ENCODE peak calls at places on chromosomes 13 and 19, in seven cellular contexts. G is HTR-8/SVneo; X is stimulated activated CD4-positive, alpha-beta T cell treated with anti-CD3 and anti-CD28 coated beads, Interleukin-1b, Interleukin-23, amount 100 ng/mL, for 24 hours; Y is activated naive CD4-positive, alpha-beta T cell treated with anti-CD3 and anti-CD28 coated beads, Interleukin-2, amount 50 U/mL, for 72 hours; J is Right ventricle myocardium superior; E is stimulated activated CD8-positive, alpha-beta memory T cell treated with anti-CD3 and anti-CD28 coated beads, Interleukin-2, amount 100 ng/mL, for 1 hour; U is SHP77. V is an unnamed sample.

GRCh38 chr13:21079761-21080730 is 18.7 kb upstream of the LATS2 start:
- DNase-seq in Y (no peak), G (peak; percentile 45), X (no peak), E (no peak), J (no peak), U (no peak), V (no peak)

GRCh38 chr13:113143466-113144254 is 14.8 kb upstream of the PROZ start:
- DNase-seq in G (no peak), E (no peak), J (no peak), Y (no peak), U (no peak), X (no peak), V (no peak)

GRCh38 chr19:6215701-6216235 is 64.0 kb downstream of the MLLT1 start:
- DNase-seq in E (no peak), J (peak; percentile 43), U (no peak), Y (no peak), X (no peak), G (no peak), V (no peak)

GRCh38 chr19:54654447-54655321 is 8.1 kb upstream of the LILRB4 start:
- DNase-seq in U (peak; percentile 24), E (no peak), Y (no peak), J (no peak), X (no peak), G (no peak), V (no peak)

GRCh38 chr13:50731400-50731799 is 112.1 kb downstream of the DLEU7 start:
- DNase-seq in X (no peak), U (no peak), E (no peak), G (peak; percentile 15), J (no peak), Y (no peak), V (peak; percentile 8)

GRCh38 chr13:44230736-44231135 is 142.9 kb upstream of the SERP2 start:
- DNase-seq in E (no peak), Y (no peak), U (no peak), J (no peak), X (no peak), G (no peak), V (no peak)

GRCh38 chr13:113364371-113364932 is 522 bp upstream of the GRTP1 start:
- DNase-seq in G (peak; percentile 22), E (no peak), U (no peak), J (no peak), X (no peak), Y (no peak), V (no peak)

GRCh38 chr13:39062004-39062403 is 23.7 kb downstream of the NHLRC3 start:
- DNase-seq in G (no peak), J (no peak), Y (no peak), E (no peak), X (no peak), U (no peak), V (no peak)

GRCh38 chr19:28956421-28956820 is 256.5 kb downstream of the UQCRFS1 start:
- DNase-seq in J (no peak), U (no peak), X (no peak), Y (no peak), G (no peak), E (no peak), V (no peak)

GRCh38 chr13:50104493-50104892 is 89.2 kb downstream of the KCNRG start:
- DNase-seq in Y (no peak), G (no peak), J (no peak), E (no peak), X (no peak), U (no peak), V (no peak)

GRCh38 chr19:33248104-33248503 is 22.5 kb upstream of the SLC7A10 start:
- DNase-seq in J (no peak), Y (no peak), X (no peak), G (no peak), E (no peak), U (no peak), V (no peak)

GRCh38 chr19:11673608-11674041 is 65.1 kb downstream of the ZNF823 start:
- DNase-seq in E (no peak), U (no peak), J (peak; percentile 79), Y (peak; percentile 22), X (no peak), G (peak; percentile 38), V (no peak)

GRCh38 chr13:109677206-109677605 is 109.2 kb downstream of the IRS2 start:
- DNase-seq in E (no peak), X (no peak), G (no peak), Y (no peak), U (no peak), J (no peak), V (no peak)

GRCh38 chr13:44003481-44003880 is 123.8 kb downstream of the LACC1 start:
- DNase-seq in Y (no peak), X (no peak), U (no peak), J (no peak), E (no peak), G (no peak), V (no peak)

GRCh38 chr13:81639984-81640582 is 1299.2 kb upstream of the SPRY2 start:
- DNase-seq in G (no peak), X (no peak), J (no peak), U (peak; percentile 1), E (no peak), Y (no peak), V (no peak)

GRCh38 chr13:80033286-80033685 is 307.6 kb downstream of the SPRY2 start:
- DNase-seq in U (no peak), X (no peak), G (no peak), J (no peak), E (no peak), Y (no peak), V (no peak)

GRCh38 chr13:98981596-98982195 is 3.8 kb upstream of the DOCK9 start:
- DNase-seq in E (no peak), Y (no peak), J (no peak), G (no peak), X (no peak), U (no peak), V (no peak)

GRCh38 chr19:12733907-12734214 is 623 bp downstream of the TRIR start:
- DNase-seq in J (no peak), G (no peak), E (no peak), X (no peak), U (no peak), Y (no peak), V (no peak)

GRCh38 chr19:3250675-3251074 is 26.2 kb downstream of the CELF5 start:
- DNase-seq in E (no peak), X (peak; percentile 28), U (no peak), J (no peak), Y (peak; percentile 46), G (no peak), V (no peak)